ENCODE peak calls at places on chromosome 14, in four cellular contexts. R, Q, O and Z are unnamed samples. For H3K4me1, the result is how much of the 10 kb centered on the place peaks cover.

GRCh38 chr14:63388766-63389431 is 70.2 kb upstream of the GPHB5 start:
- DNase-seq in R (peak), Q (peak), O (peak), Z (no peak)

GRCh38 chr14:71021347-71022014 is 114.2 kb downstream of the PCNX1 start:
- DNase-seq in R (peak), Q (no peak), O (no peak), Z (no peak)

GRCh38 chr14:51846631-51847488 is 13.6 kb upstream of the GNG2 start:
- DNase-seq in R (peak), Q (no peak), O (no peak), Z (no peak)

GRCh38 chr14:51774209-51774608 is 86.2 kb upstream of the GNG2 start:
- DNase-seq in R (no peak), Q (no peak), O (no peak), Z (no peak)

GRCh38 chr14:46964378-46964777 is 312.8 kb upstream of the RPL10L start:
- DNase-seq in R (no peak), Q (no peak), O (no peak), Z (no peak)

GRCh38 chr14:102594514-102595175 is 2.2 kb downstream of the RCOR1 start:
- DNase-seq in R (peak), Q (peak), O (peak), Z (no peak)

GRCh38 chr14:86665975-86666374 is 1136.0 kb downstream of the FLRT2 start:
- DNase-seq in R (no peak), Q (no peak), O (no peak), Z (no peak)

GRCh38 chr14:29310757-29311156 is 544.2 kb downstream of the FOXG1 start:
- DNase-seq in R (peak), Q (no peak), O (no peak), Z (no peak)

GRCh38 chr14:33435911-33436310 is 497.2 kb downstream of the NPAS3 start:
- DNase-seq in R (no peak), Q (no peak), O (no peak), Z (no peak)

GRCh38 chr14:96999654-97000155 is 202.5 kb downstream of the VRK1 start:
- DNase-seq in R (no peak), Q (no peak), O (no peak), Z (no peak)

GRCh38 chr14:50835280-50835679 is 4.3 kb upstream of the NIN start:
- DNase-seq in R (no peak), Q (no peak), O (peak), Z (no peak)

DNA sequence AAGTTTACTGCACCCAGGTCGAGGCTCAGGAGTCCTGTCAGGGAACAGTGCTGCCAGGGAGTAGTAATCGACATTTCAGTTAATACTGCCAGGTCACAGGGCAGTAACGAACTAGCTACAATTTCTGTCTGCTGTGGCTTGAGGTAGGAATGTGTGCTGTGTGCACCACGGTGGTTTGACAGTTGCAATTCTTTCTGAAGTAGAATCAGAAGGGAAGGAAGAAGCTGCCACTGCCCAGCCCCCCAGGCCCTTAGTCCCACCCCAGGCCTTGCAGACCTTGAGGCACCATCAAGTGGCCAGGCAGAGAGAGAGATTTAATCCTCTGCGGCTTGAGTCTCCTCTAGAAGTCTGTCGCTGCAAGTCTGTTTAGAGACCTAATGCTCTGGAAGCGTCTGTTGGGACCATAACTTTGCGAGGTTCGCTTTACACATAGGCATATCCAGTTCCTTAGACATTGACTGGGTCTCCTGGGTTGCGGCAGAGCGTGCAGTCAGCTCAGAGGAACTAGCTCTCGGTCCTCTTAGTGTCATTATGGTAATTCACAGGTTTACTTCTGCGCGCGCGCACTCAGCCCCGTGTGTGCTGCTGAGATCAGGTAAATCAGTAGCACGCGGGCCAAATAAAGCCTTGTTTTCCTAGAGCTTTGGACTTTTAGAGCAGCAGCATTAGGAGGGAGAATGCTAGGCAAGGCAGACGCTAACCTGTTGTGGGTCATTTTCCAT is 9.8 kb downstream of the NKX2-1 start:
- DNase-seq in R (no peak), Q (no peak), O (no peak), Z (no peak)
- TF ChIP-seq EZH2 in R (peak), Q (no peak), O (peak), Z (peak)

GRCh38 chr14:55339770-55340169 is 68.5 kb downstream of the FBXO34 start:
- DNase-seq in R (no peak), Q (no peak), O (no peak), Z (no peak)
- H3K4me1 ChIP-seq in R (under half), Q (under half), O (under half), Z (under half)

DNA sequence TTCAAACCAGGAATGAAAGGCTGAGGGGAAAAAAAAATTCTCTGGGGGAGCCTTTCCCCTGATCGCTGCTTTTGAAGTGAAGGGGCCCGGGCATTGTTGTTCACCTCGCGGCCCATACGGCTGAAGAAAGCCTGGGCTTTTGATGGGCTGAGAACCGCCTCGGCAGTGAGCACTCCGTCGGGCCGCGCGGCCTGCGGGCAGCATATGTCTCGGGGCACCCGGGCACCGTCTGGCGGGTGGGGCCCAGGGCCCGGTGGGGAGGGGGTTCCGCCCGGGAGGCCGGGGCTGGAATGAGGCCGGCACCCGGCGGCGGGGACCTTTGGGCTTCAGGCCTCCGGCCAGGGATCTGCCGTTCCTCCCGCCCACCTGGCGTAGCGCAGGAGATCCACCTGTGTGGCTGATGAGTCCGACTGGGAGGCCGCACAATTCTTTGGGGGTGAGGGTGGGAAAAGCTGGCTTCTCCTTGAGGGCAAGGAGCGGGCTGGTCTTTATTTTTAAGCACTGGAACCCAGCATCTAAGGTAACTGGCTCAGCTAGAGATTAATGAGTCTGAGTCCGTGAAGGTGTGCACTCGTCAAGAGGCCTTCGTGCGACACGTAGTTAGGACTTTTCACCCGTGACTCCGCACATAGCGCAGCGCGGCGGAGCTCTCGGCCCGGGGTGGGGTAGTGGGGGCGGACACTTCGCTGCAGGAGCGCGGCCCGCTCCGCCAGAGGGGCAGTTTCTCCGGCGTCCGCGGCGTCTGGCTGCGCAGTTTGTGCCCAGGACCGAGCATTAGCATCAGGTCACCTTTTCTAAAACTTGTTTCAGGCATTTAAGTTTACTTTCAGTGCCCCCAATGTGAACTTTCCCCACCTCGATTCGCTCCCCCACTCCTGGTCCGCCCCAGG is 10.6 kb downstream of the FOXA1 start:
- DNase-seq in R (no peak), Q (no peak), O (no peak), Z (no peak)
- TF ChIP-seq EZH2 in R (peak), Q (no peak), O (no peak), Z (peak)

GRCh38 chr14:61342486-61342885 is 21.1 kb downstream of the PRKCH start:
- DNase-seq in R (peak), Q (no peak), O (no peak), Z (no peak)
- H3K4me1 ChIP-seq in R (half or more), Q (under half), O (under half), Z (under half)

DNA sequence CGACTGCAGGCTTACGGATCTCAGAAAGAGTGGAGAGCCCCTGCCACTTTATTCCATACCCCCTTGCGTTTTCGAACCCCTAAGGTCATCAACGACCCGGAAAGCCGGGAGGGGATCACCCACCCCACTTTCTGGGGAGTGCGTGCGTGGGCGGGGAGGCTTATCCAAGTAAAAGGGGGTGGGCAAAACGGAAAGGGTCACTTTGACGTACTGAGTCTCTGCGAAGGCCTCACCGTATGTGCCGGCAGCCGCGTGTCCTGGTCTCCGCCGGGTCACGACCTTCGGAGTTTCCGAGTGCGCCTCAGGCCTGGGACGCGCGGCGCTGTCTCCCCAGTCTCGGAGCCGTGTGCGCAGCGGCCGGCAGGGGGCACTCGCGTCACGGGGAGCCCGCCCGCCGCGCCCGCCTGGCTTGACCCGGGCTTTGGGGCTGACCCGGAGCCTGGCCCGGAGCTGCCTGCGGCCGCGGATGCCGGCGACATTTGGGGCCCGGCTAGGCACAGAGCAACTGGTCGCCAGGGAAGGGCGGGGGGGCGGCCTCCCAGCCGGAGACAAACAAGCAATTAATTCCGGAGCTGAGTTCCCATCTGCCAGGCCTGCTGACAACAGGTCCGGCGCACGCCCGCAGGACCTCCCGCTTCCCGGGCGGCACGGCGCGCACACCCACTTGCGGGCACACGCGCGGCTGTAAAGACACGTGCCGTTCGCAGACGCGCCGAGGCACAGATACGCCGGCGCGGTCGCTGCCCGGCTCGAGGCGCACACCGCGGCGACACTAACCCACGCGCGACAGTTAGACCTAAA is 890 bp upstream of the KIF26A start:
- DNase-seq in R (peak), Q (peak), O (peak), Z (no peak)
- TF ChIP-seq EZH2 in R (no peak), Q (no peak), O (no peak), Z (no peak)

GRCh38 chr14:67962215-67962644 is 142.7 kb downstream of the RAD51B start:
- DNase-seq in R (no peak), Q (no peak), O (no peak), Z (no peak)

GRCh38 chr14:67955241-67955640 is 135.7 kb downstream of the RAD51B start:
- DNase-seq in R (no peak), Q (no peak), O (no peak), Z (no peak)

GRCh38 chr14:67952786-67953185 is 133.2 kb downstream of the RAD51B start:
- DNase-seq in R (no peak), Q (no peak), O (no peak), Z (no peak)

GRCh38 chr14:67961676-67962075 is 142.1 kb downstream of the RAD51B start:
- DNase-seq in R (no peak), Q (no peak), O (no peak), Z (no peak)

DNA sequence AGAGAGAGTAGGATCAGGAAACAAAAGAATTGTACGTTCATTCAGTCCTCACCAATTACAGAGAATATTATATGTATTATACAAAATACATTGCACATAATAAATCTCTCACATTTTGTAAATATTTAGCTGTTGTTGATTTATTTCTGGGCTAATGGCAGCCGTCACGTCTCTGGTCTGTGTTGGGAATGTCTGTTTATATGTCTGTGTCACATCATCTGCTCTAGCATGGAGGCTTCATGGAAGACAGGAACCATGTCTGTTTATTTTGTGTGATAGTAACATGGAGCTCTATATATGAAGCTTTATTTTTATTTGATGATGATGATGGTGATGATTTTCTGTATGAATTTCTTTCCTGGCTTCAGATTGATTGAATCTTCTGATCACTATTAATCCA is 138.3 kb downstream of the RAD51B start:
- DNase-seq in R (no peak), Q (no peak), O (no peak), Z (no peak)
- H3K4me1 ChIP-seq in R (under half), Q (under half), O (under half), Z (under half)

GRCh38 chr14:36512585-36513003 is 7.4 kb downstream of the NKX2-1 start:
- DNase-seq in R (no peak), Q (no peak), O (no peak), Z (no peak)
- TF ChIP-seq EZH2 in R (peak), Q (no peak), O (no peak), Z (peak)

GRCh38 chr14:91364524-91365270 is 52.9 kb downstream of the CCDC88C start:
- DNase-seq in R (no peak), Q (no peak), O (peak), Z (no peak)
- H3K4me1 ChIP-seq in R (under half), Q (under half), O (under half), Z (under half)

GRCh38 chr14:56797003-56797568 is 13.2 kb downstream of the OTX2 start:
- DNase-seq in R (no peak), Q (no peak), O (no peak), Z (no peak)
- TF ChIP-seq EZH2 in R (no peak), Q (no peak), O (no peak), Z (peak)

DNA sequence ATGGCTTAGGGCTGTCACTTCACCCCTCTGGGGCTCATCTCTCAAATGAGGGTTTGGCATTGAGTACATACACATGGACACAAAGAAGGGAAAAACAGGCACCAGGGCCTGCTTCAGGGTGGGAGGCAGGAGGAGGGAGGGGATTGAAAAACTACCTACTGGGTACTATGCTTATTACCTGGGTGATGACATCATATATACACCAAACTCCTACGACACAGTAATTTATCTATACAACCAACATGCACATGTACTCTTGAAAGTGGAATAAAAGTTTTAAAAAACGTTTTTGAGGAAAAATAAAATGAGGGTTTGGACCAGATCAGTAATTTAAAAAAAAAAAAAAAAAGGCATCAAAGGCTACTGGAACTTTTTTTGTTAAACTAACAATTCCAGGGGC is 3.6 kb upstream of the TC2N start:
- DNase-seq in R (no peak), Q (no peak), O (no peak), Z (no peak)
- H3K4me1 ChIP-seq in R (under half), Q (under half), O (under half), Z (under half)